ENCODE peak calls at places on chromosomes 16 and 17, in six cellular contexts. One of them, this sample, is unnamed.
A peak's percentile ranks its signal among the peaks of the same experiment; 100 is the strongest.

GRCh38 chr16:53619247-53619646 is 84.4 kb downstream of the RPGRIP1L start:
- DNase-seq in left ventricle myocardium inferior: no peak
- DNase-seq in HL-60: no peak
- DNase-seq in SK-N-SH: no peak
- DNase-seq in tibial artery: no peak
- DNase-seq in hepatocyte: no peak
- DNase-seq in this sample: no peak

GRCh38 chr16:424623-425081 is 797 bp upstream of the RAB11FIP3 start:
- DNase-seq in SK-N-SH: no peak
- DNase-seq in hepatocyte: no peak
- DNase-seq in tibial artery: peak; percentile 84
- DNase-seq in HL-60: no peak
- DNase-seq in left ventricle myocardium inferior: peak; percentile 55
- DNase-seq in this sample: no peak

GRCh38 chr17:7252176-7253043 is at the start of gene ELP5:
- DNase-seq in SK-N-SH: peak; percentile 91
- DNase-seq in hepatocyte: peak; percentile 95
- DNase-seq in HL-60: peak; percentile 86
- DNase-seq in left ventricle myocardium inferior: peak; percentile 95
- DNase-seq in tibial artery: peak; percentile 97
- DNase-seq in this sample: peak; percentile 96

GRCh38 chr16:19375561-19376158 is 42.0 kb upstream of the TMC5 start:
- DNase-seq in hepatocyte: peak; percentile 65
- DNase-seq in tibial artery: no peak
- DNase-seq in SK-N-SH: peak; percentile 77
- DNase-seq in HL-60: no peak
- DNase-seq in left ventricle myocardium inferior: no peak
- DNase-seq in this sample: peak; percentile 78

GRCh38 chr17:31698751-31699150 is 160.3 kb downstream of the COPRS start:
- DNase-seq in SK-N-SH: no peak
- DNase-seq in tibial artery: no peak
- DNase-seq in hepatocyte: no peak
- DNase-seq in HL-60: no peak
- DNase-seq in left ventricle myocardium inferior: no peak
- DNase-seq in this sample: no peak

GRCh38 chr17:38685485-38685884 is 10.7 kb upstream of the EPOP start:
- DNase-seq in left ventricle myocardium inferior: peak; percentile 51
- DNase-seq in HL-60: no peak
- DNase-seq in tibial artery: no peak
- DNase-seq in SK-N-SH: no peak
- DNase-seq in hepatocyte: no peak
- DNase-seq in this sample: no peak

GRCh38 chr16:14378684-14379467 is 251.2 kb downstream of the PARN start:
- DNase-seq in left ventricle myocardium inferior: no peak
- DNase-seq in HL-60: no peak
- DNase-seq in hepatocyte: no peak
- DNase-seq in tibial artery: no peak
- DNase-seq in SK-N-SH: no peak
- DNase-seq in this sample: peak; percentile 86

GRCh38 chr17:5078106-5079028 is at the start of gene ZFP3:
- DNase-seq in tibial artery: peak; percentile 89
- DNase-seq in hepatocyte: peak; percentile 19
- DNase-seq in SK-N-SH: peak; percentile 95
- DNase-seq in left ventricle myocardium inferior: peak; percentile 87
- DNase-seq in HL-60: no peak
- DNase-seq in this sample: peak; percentile 71

GRCh38 chr17:57899391-57899790 is 49.5 kb upstream of the MRPS23 start:
- DNase-seq in hepatocyte: no peak
- DNase-seq in tibial artery: peak; percentile 79
- DNase-seq in HL-60: no peak
- DNase-seq in left ventricle myocardium inferior: no peak
- DNase-seq in SK-N-SH: no peak
- DNase-seq in this sample: no peak

GRCh38 chr17:80029235-80029974 is 6.3 kb downstream of the TBC1D16 start:
- DNase-seq in tibial artery: peak; percentile 95
- DNase-seq in left ventricle myocardium inferior: peak; percentile 87
- DNase-seq in hepatocyte: no peak
- DNase-seq in SK-N-SH: no peak
- DNase-seq in HL-60: no peak
- DNase-seq in this sample: no peak

GRCh38 chr17:72152392-72152727 is 31.5 kb downstream of the SOX9 start:
- DNase-seq in SK-N-SH: no peak
- DNase-seq in left ventricle myocardium inferior: no peak
- DNase-seq in HL-60: no peak
- DNase-seq in hepatocyte: no peak
- DNase-seq in tibial artery: no peak
- DNase-seq in this sample: peak; percentile 4

GRCh38 chr16:4324871-4325740 is 9.2 kb downstream of the GLIS2 start:
- DNase-seq in HL-60: peak; percentile 54
- DNase-seq in tibial artery: no peak
- DNase-seq in left ventricle myocardium inferior: no peak
- DNase-seq in SK-N-SH: peak; percentile 27
- DNase-seq in hepatocyte: no peak
- DNase-seq in this sample: no peak

GRCh38 chr16:871562-872330 is 71.2 kb upstream of the GNG13 start:
- DNase-seq in tibial artery: no peak
- DNase-seq in left ventricle myocardium inferior: peak; percentile 7
- DNase-seq in SK-N-SH: no peak
- DNase-seq in hepatocyte: no peak
- DNase-seq in HL-60: no peak
- DNase-seq in this sample: no peak

GRCh38 chr17:488993-489757 is 136.6 kb upstream of the RPH3AL start:
- DNase-seq in SK-N-SH: peak; percentile 67
- DNase-seq in hepatocyte: no peak
- DNase-seq in left ventricle myocardium inferior: no peak
- DNase-seq in tibial artery: no peak
- DNase-seq in HL-60: peak; percentile 44
- DNase-seq in this sample: no peak

GRCh38 chr16:88009566-88010342 is 58.5 kb downstream of the BANP start:
- DNase-seq in HL-60: no peak
- DNase-seq in SK-N-SH: no peak
- DNase-seq in tibial artery: no peak
- DNase-seq in left ventricle myocardium inferior: no peak
- DNase-seq in hepatocyte: no peak
- DNase-seq in this sample: no peak

GRCh38 chr16:83878838-83879237 is 20.1 kb upstream of the MLYCD start:
- DNase-seq in tibial artery: no peak
- DNase-seq in HL-60: peak; percentile 30
- DNase-seq in left ventricle myocardium inferior: no peak
- DNase-seq in hepatocyte: peak; percentile 61
- DNase-seq in SK-N-SH: peak; percentile 44
- DNase-seq in this sample: peak; percentile 59

GRCh38 chr17:77118251-77118928 is 22.4 kb upstream of the SEC14L1 start:
- DNase-seq in SK-N-SH: no peak
- DNase-seq in left ventricle myocardium inferior: peak; percentile 28
- DNase-seq in HL-60: no peak
- DNase-seq in tibial artery: no peak
- DNase-seq in hepatocyte: no peak
- DNase-seq in this sample: peak; percentile 48

GRCh38 chr16:726438-727290 is at the start of the genes CCDC78 and HAGHL:
- DNase-seq in SK-N-SH: peak; percentile 94
- DNase-seq in left ventricle myocardium inferior: peak; percentile 67
- DNase-seq in tibial artery: no peak
- DNase-seq in HL-60: peak; percentile 62
- DNase-seq in hepatocyte: peak; percentile 74
- DNase-seq in this sample: no peak

GRCh38 chr17:78998311-78999055 is 11.1 kb downstream of the CANT1 start:
- DNase-seq in hepatocyte: no peak
- DNase-seq in HL-60: no peak
- DNase-seq in SK-N-SH: peak; percentile 96
- DNase-seq in tibial artery: peak; percentile 93
- DNase-seq in left ventricle myocardium inferior: peak; percentile 67
- DNase-seq in this sample: no peak

GRCh38 chr17:39219647-39220154 is 6.0 kb downstream of the STAC2 start:
- DNase-seq in tibial artery: peak; percentile 94
- DNase-seq in hepatocyte: no peak
- DNase-seq in left ventricle myocardium inferior: peak; percentile 60
- DNase-seq in HL-60: no peak
- DNase-seq in SK-N-SH: no peak
- DNase-seq in this sample: no peak

GRCh38 chr17:35825206-35825605 is 15.9 kb downstream of the TAF15 start:
- DNase-seq in SK-N-SH: no peak
- DNase-seq in tibial artery: no peak
- DNase-seq in left ventricle myocardium inferior: no peak
- DNase-seq in HL-60: no peak
- DNase-seq in hepatocyte: no peak
- DNase-seq in this sample: no peak

GRCh38 chr16:51365715-51366114 is 214.6 kb upstream of the SALL1 start:
- DNase-seq in HL-60: no peak
- DNase-seq in tibial artery: no peak
- DNase-seq in left ventricle myocardium inferior: no peak
- DNase-seq in hepatocyte: no peak
- DNase-seq in SK-N-SH: no peak
- DNase-seq in this sample: no peak

GRCh38 chr17:44916781-44917241 is 1.5 kb upstream of the GFAP start:
- DNase-seq in SK-N-SH: peak; percentile 45
- DNase-seq in HL-60: no peak
- DNase-seq in hepatocyte: peak; percentile 39
- DNase-seq in left ventricle myocardium inferior: peak; percentile 73
- DNase-seq in tibial artery: peak; percentile 78
- DNase-seq in this sample: peak; percentile 64

GRCh38 chr17:29572691-29573557 is 4.4 kb downstream of the TP53I13 start:
- DNase-seq in HL-60: peak; percentile 33
- DNase-seq in hepatocyte: peak; percentile 81
- DNase-seq in tibial artery: peak; percentile 77
- DNase-seq in left ventricle myocardium inferior: peak; percentile 73
- DNase-seq in SK-N-SH: peak; percentile 89
- DNase-seq in this sample: no peak

GRCh38 chr16:23608194-23608593 is 12.1 kb upstream of the NDUFAB1 start:
- DNase-seq in tibial artery: no peak
- DNase-seq in hepatocyte: no peak
- DNase-seq in SK-N-SH: no peak
- DNase-seq in HL-60: no peak
- DNase-seq in left ventricle myocardium inferior: no peak
- DNase-seq in this sample: peak; percentile 33

DNA sequence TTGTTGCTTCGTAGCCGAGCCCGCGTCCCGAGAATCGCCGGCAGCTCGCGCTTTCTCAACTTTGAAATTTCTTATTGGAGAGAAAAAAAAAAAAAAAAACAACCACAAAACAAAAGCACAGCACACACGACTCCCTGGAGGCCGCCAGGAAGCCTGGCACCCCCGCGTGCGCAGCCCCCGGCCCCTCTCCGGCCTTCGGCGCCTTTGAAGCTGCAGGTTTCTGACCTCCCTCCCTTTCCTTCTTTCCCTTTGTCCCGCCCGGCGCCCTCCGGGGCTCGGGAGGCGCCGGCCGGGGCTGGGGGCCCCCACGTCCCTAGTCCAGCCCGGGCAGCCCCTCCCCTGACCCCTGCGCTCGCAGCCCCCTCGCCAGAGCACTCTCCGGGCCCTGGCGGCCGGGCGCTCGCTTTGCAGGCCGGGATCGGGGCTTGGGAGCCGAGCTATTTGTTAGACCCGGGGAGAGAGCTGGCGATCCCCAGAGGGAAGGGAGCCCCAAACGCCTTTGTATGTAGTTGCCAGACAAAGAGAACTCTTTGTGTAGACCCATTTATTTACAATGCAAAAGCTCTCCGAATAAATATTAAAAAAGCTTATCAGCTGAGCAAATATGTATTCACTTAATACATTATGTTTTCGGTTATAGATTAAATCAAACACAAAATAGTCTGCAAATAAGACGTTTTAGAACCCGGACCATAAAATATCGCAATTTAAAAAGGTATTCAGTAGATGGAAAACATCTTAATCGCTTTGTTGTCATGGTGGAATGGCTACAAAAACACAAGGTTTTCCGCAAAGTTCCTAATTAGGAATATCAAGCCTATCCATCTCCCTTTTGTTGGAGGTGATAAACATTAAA is 2.3 kb downstream of the BAHCC1 start:
- DNase-seq in left ventricle myocardium inferior: no peak
- DNase-seq in HL-60: peak; percentile 61
- DNase-seq in hepatocyte: peak; percentile 84
- DNase-seq in tibial artery: no peak
- DNase-seq in SK-N-SH: peak; percentile 88
- DNase-seq in this sample: no peak
- TF ChIP-seq CTCF in left ventricle myocardium inferior: peak; percentile 57
- TF ChIP-seq CTCF in HL-60: no peak
- TF ChIP-seq CTCF in hepatocyte: peak; percentile 1
- TF ChIP-seq CTCF in tibial artery: peak; percentile 30
- TF ChIP-seq CTCF in SK-N-SH: peak; percentile 54
- TF ChIP-seq CTCF in this sample: peak; percentile 32

DNA sequence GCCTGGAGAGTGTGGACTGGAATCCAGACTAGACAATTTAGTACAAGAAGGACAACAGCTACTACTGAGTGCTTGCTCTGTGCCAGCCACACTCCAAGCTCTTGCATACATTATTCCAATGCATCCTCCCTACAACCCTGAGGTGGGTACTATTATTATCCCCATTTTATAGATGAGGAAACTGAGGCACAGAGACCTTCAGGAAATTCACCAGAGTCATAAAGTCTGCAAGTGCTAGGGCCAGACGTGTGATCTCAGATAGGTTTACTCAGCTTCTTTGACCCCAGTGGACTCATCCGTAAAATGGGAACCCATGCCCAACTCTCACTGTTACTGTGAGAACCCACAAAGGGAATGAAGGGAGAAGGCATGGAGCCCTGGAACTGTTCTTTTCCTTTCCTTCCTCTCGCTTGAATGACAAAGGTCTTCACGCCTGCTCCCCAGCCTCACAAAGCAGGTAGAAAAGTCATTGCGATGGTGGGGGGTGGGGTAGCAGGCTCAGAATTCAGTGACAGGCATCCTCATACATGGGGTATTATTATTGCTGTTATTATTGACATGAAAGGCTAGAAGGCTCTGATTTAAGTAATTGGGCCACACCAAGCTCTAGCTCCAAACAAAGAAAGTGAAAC is 160.0 kb downstream of the ZNF423 start:
- DNase-seq in left ventricle myocardium inferior: no peak
- DNase-seq in hepatocyte: no peak
- DNase-seq in HL-60: no peak
- DNase-seq in SK-N-SH: no peak
- DNase-seq in tibial artery: no peak
- DNase-seq in this sample: no peak
- H3K27ac ChIP-seq in left ventricle myocardium inferior: no peak overlapping the region
- H3K27ac ChIP-seq in hepatocyte: no peak overlapping the region
- H3K27ac ChIP-seq in HL-60: no peak overlapping the region
- H3K27ac ChIP-seq in SK-N-SH: peak overlapping the region; percentile 97
- H3K27ac ChIP-seq in tibial artery: no peak overlapping the region
- H3K27ac ChIP-seq in this sample: no peak overlapping the region

DNA sequence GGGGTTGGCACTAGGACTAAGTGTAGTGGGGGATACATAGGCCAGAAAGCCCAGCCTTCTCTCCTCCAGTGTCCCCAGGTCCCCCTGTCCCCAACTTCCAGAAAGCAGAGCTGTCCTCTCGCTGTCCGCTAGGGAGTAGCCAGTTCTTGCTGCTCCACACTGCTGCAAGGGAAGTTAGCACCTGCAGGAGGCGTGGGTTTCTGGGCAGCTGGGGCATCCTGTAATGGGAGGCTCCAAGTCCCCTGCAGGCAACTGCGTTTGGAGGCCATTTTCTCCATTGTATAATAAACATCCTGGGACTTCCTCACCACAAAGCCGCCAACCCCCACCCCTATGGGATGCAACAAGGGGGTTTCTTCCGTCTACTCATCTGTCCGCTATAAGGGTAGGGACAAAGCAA is 1.7 kb downstream of the RPRML start:
- DNase-seq in SK-N-SH: peak; percentile 51
- DNase-seq in left ventricle myocardium inferior: no peak
- DNase-seq in tibial artery: no peak
- DNase-seq in hepatocyte: peak; percentile 65
- DNase-seq in HL-60: peak; percentile 38
- DNase-seq in this sample: no peak
- TF ChIP-seq CTCF in SK-N-SH: no peak
- TF ChIP-seq CTCF in left ventricle myocardium inferior: peak; percentile 36
- TF ChIP-seq CTCF in tibial artery: no peak
- TF ChIP-seq CTCF in hepatocyte: peak; percentile 25
- TF ChIP-seq CTCF in HL-60: no peak
- TF ChIP-seq CTCF in this sample: no peak

GRCh38 chr16:68994324-68994723 is 111.1 kb upstream of the HAS3 start:
- DNase-seq in HL-60: no peak
- DNase-seq in SK-N-SH: no peak
- DNase-seq in left ventricle myocardium inferior: no peak
- DNase-seq in tibial artery: no peak
- DNase-seq in hepatocyte: no peak
- DNase-seq in this sample: no peak
- H3K27ac ChIP-seq in HL-60: no peak overlapping the region
- H3K27ac ChIP-seq in SK-N-SH: peak overlapping the region; percentile 48
- H3K27ac ChIP-seq in left ventricle myocardium inferior: no peak overlapping the region
- H3K27ac ChIP-seq in tibial artery: no peak overlapping the region
- H3K27ac ChIP-seq in hepatocyte: peak overlapping the region; percentile 76
- H3K27ac ChIP-seq in this sample: peak overlapping the region; percentile 79

This sample was measured in RWPE1.